ENCODE peak calls at places on chromosome 1, in nine cellular contexts. A is GM12864; O is stimulated activated CD4-positive, alpha-beta T cell treated with anti-CD3 and anti-CD28 coated beads, Interleukin-1b, Interleukin-23, amount 100 ng/mL, for 24 hours; L is brain microvascular endothelial cell; E is NCI-H524; P is stimulated activated CD8-positive, alpha-beta memory T cell treated with anti-CD3 and anti-CD28 coated beads, Interleukin-4, amount 100 ng/mL, for 4 hours; Z is cardiac muscle cell; M is SHP77; X is SK-MEL-5. R is an unnamed sample.

GRCh38 chr1:245960171-245960570 is 546.9 kb downstream of the SMYD3 start:
- DNase-seq in A (no peak), O (no peak), L (no peak), E (no peak), P (no peak), Z (no peak), M (no peak), X (no peak), R (no peak)

GRCh38 chr1:173868266-173869107 is at the start of gene ZBTB37:
- DNase-seq in A (no peak), O (peak; percentile 96), L (peak; percentile 40), E (peak; percentile 85), P (peak; percentile 80), Z (peak; percentile 93), M (peak; percentile 83), X (peak; percentile 87), R (peak; percentile 70)

GRCh38 chr1:151047925-151048644 is 534 bp downstream of the C1orf56 start:
- DNase-seq in A (peak; percentile 38), O (no peak), L (peak; percentile 70), E (peak; percentile 67), P (no peak), Z (peak; percentile 69), M (peak; percentile 79), X (peak; percentile 79), R (peak; percentile 64)

GRCh38 chr1:112529301-112529700 is 20.5 kb downstream of the WNT2B start:
- DNase-seq in A (no peak), O (no peak), L (no peak), E (no peak), P (no peak), Z (no peak), M (no peak), X (no peak), R (no peak)

GRCh38 chr1:118773656-118774055 is 214.5 kb downstream of the TBX15 start:
- DNase-seq in A (no peak), O (no peak), L (no peak), E (no peak), P (no peak), Z (no peak), M (no peak), X (no peak), R (no peak)

GRCh38 chr1:58841455-58841854 is 57.6 kb upstream of the JUN start:
- DNase-seq in A (no peak), O (no peak), L (no peak), E (no peak), P (no peak), Z (no peak), M (no peak), X (peak; percentile 61), R (no peak)

GRCh38 chr1:94886361-94886760 is 40.5 kb downstream of the CNN3 start:
- DNase-seq in A (no peak), O (no peak), L (no peak), E (no peak), P (no peak), Z (no peak), M (no peak), X (no peak), R (no peak)

GRCh38 chr1:55632906-55633305 is 417.7 kb upstream of the USP24 start:
- DNase-seq in A (no peak), O (no peak), L (no peak), E (no peak), P (no peak), Z (peak; percentile 58), M (no peak), X (no peak), R (no peak)

GRCh38 chr1:151284013-151284577 is 2.0 kb downstream of the ZNF687 start:
- DNase-seq in A (no peak), O (no peak), L (no peak), E (no peak), P (no peak), Z (no peak), M (no peak), X (no peak), R (no peak)

GRCh38 chr1:58162952-58163550 is 383.5 kb downstream of the OMA1 start:
- DNase-seq in A (no peak), O (no peak), L (peak; percentile 48), E (peak; percentile 49), P (no peak), Z (peak; percentile 85), M (peak; percentile 46), X (peak; percentile 71), R (peak; percentile 23)

GRCh38 chr1:231724876-231725647 is 98.5 kb downstream of the DISC1 start:
- DNase-seq in A (peak; percentile 12), O (peak; percentile 6), L (peak; percentile 35), E (peak; percentile 78), P (no peak), Z (peak; percentile 63), M (peak; percentile 32), X (peak; percentile 88), R (no peak)

GRCh38 chr1:53349968-53350852 is 22.3 kb upstream of the LRP8 start:
- DNase-seq in A (no peak), O (no peak), L (no peak), E (no peak), P (no peak), Z (no peak), M (no peak), X (no peak), R (no peak)

R was measured in tibial nerve.